ENCODE peak calls at places on chromosomes 7 and 10, in eight cellular contexts. J, M, N, L, U, S, D and E are unnamed samples.

GRCh38 chr10:63166742-63167258 is 33.7 kb downstream of the NRBF2 start:
- DNase-seq in J (peak; percentile 39), M (no peak), N (peak; percentile 85), L (no peak), U (peak; percentile 81), S (peak; percentile 57), D (peak; percentile 52), E (no peak)

GRCh38 chr7:3892167-3892566 is 591.1 kb downstream of the SDK1 start:
- DNase-seq in J (no peak), M (no peak), N (no peak), L (no peak), U (peak; percentile 50), S (no peak), D (peak; percentile 14), E (no peak)

GRCh38 chr7:99379043-99379577 is 4.6 kb downstream of the ARPC1B start:
- DNase-seq in J (peak; percentile 39), M (no peak), N (peak; percentile 95), L (no peak), U (no peak), S (peak; percentile 60), D (no peak), E (no peak)

GRCh38 chr10:128150045-128150493 is 23.8 kb upstream of the MKI67 start:
- DNase-seq in J (no peak), M (peak; percentile 93), N (peak; percentile 69), L (no peak), U (no peak), S (peak; percentile 83), D (peak; percentile 11), E (peak; percentile 84)

GRCh38 chr10:4205113-4205512 is 420.1 kb upstream of the KLF6 start:
- DNase-seq in J (no peak), M (no peak), N (no peak), L (no peak), U (no peak), S (no peak), D (no peak), E (no peak)

GRCh38 chr7:117132385-117133120 is 179.3 kb downstream of the ST7 start:
- DNase-seq in J (peak; percentile 89), M (no peak), N (peak; percentile 81), L (no peak), U (peak; percentile 39), S (no peak), D (no peak), E (no peak)

GRCh38 chr10:6595499-6595898 is 15.4 kb upstream of the PRKCQ start:
- DNase-seq in J (no peak), M (no peak), N (no peak), L (no peak), U (no peak), S (no peak), D (no peak), E (no peak)

GRCh38 chr7:5231811-5232484 is 41.9 kb downstream of the WIPI2 start:
- DNase-seq in J (no peak), M (no peak), N (no peak), L (no peak), U (no peak), S (peak; percentile 29), D (no peak), E (no peak)

GRCh38 chr10:102065561-102066420 is 642 bp downstream of the HPS6 start:
- DNase-seq in J (no peak), M (peak; percentile 52), N (peak; percentile 44), L (no peak), U (peak; percentile 22), S (peak; percentile 26), D (peak; percentile 35), E (peak; percentile 15)

GRCh38 chr7:22872087-22872807 is 49.6 kb upstream of the TOMM7 start:
- DNase-seq in J (no peak), M (peak; percentile 45), N (no peak), L (no peak), U (no peak), S (no peak), D (no peak), E (no peak)

GRCh38 chr10:17474595-17474994 is 20.2 kb upstream of the ST8SIA6 start:
- DNase-seq in J (no peak), M (no peak), N (peak; percentile 22), L (no peak), U (no peak), S (no peak), D (no peak), E (no peak)

GRCh38 chr7:128076216-128076821 is 45.1 kb upstream of the LRRC4 start:
- DNase-seq in J (no peak), M (no peak), N (no peak), L (no peak), U (peak; percentile 50), S (no peak), D (no peak), E (no peak)

GRCh38 chr7:127803626-127804025 is 151.6 kb downstream of the SND1 start:
- DNase-seq in J (no peak), M (no peak), N (no peak), L (no peak), U (peak; percentile 57), S (no peak), D (peak; percentile 34), E (no peak)

GRCh38 chr7:18976715-18977466 is 140.5 kb downstream of the TWIST1 start:
- DNase-seq in J (no peak), M (no peak), N (no peak), L (no peak), U (no peak), S (no peak), D (no peak), E (no peak)

GRCh38 chr10:98270026-98270740 is 2.2 kb upstream of the LOXL4 start:
- DNase-seq in J (no peak), M (no peak), N (no peak), L (no peak), U (no peak), S (no peak), D (no peak), E (no peak)

GRCh38 chr7:24435002-24435401 is 138.2 kb upstream of the PALS2 start:
- DNase-seq in J (no peak), M (no peak), N (no peak), L (no peak), U (no peak), S (no peak), D (no peak), E (no peak)

GRCh38 chr10:86253171-86254072 is 113.2 kb downstream of the GRID1 start:
- DNase-seq in J (no peak), M (no peak), N (no peak), L (no peak), U (no peak), S (no peak), D (no peak), E (no peak)

GRCh38 chr10:3455385-3456334 is 283.1 kb upstream of the PITRM1 start:
- DNase-seq in J (no peak), M (no peak), N (peak; percentile 93), L (no peak), U (no peak), S (no peak), D (no peak), E (no peak)

GRCh38 chr10:33115720-33116119 is 157.7 kb upstream of the ITGB1 start:
- DNase-seq in J (no peak), M (no peak), N (no peak), L (no peak), U (no peak), S (no peak), D (no peak), E (no peak)

GRCh38 chr10:43237128-43237527 is 29.7 kb downstream of the RASGEF1A start:
- DNase-seq in J (no peak), M (no peak), N (no peak), L (no peak), U (no peak), S (no peak), D (no peak), E (no peak)